ENCODE peak calls at places on chromosomes 6 and 20, in seven cellular contexts. One of them, this sample, is unnamed.

GRCh38 chr6:8139451-8139850 is 37.1 kb upstream of the EEF1E1 start:
- DNase-seq in GM23248: no peak
- DNase-seq in H1: no peak
- DNase-seq in adipocyte: no peak
- DNase-seq in SJCRH30: no peak
- DNase-seq in cardiac muscle cell: no peak
- DNase-seq in HepG2: no peak
- DNase-seq in this sample: no peak

GRCh38 chr6:155291291-155291690 is 23.0 kb downstream of the TFB1M start:
- DNase-seq in GM23248: no peak
- DNase-seq in HepG2: no peak
- DNase-seq in SJCRH30: no peak
- DNase-seq in H1: no peak
- DNase-seq in cardiac muscle cell: no peak
- DNase-seq in adipocyte: no peak
- DNase-seq in this sample: no peak

GRCh38 chr20:57868310-57868709 is 158.5 kb upstream of the PMEPA1 start:
- DNase-seq in H1: no peak
- DNase-seq in cardiac muscle cell: no peak
- DNase-seq in adipocyte: no peak
- DNase-seq in GM23248: no peak
- DNase-seq in HepG2: no peak
- DNase-seq in SJCRH30: no peak
- DNase-seq in this sample: no peak

GRCh38 chr6:36929607-36930006 is 24.9 kb upstream of the PI16 start:
- DNase-seq in adipocyte: peak; percentile 87
- DNase-seq in H1: no peak
- DNase-seq in HepG2: no peak
- DNase-seq in GM23248: peak; percentile 81
- DNase-seq in cardiac muscle cell: no peak
- DNase-seq in SJCRH30: peak; percentile 39
- DNase-seq in this sample: no peak

GRCh38 chr20:4666001-4666470 is 55.7 kb upstream of the PRND start:
- DNase-seq in cardiac muscle cell: no peak
- DNase-seq in HepG2: no peak
- DNase-seq in H1: no peak
- DNase-seq in SJCRH30: no peak
- DNase-seq in GM23248: peak; percentile 90
- DNase-seq in adipocyte: peak; percentile 74
- DNase-seq in this sample: no peak

GRCh38 chr20:46573234-46573633 is 22.8 kb upstream of the OCSTAMP start:
- DNase-seq in H1: no peak
- DNase-seq in SJCRH30: no peak
- DNase-seq in adipocyte: no peak
- DNase-seq in HepG2: no peak
- DNase-seq in cardiac muscle cell: no peak
- DNase-seq in GM23248: no peak
- DNase-seq in this sample: no peak

GRCh38 chr6:88135578-88136114 is 30.5 kb downstream of the CNR1 start:
- DNase-seq in SJCRH30: no peak
- DNase-seq in HepG2: no peak
- DNase-seq in adipocyte: no peak
- DNase-seq in GM23248: no peak
- DNase-seq in cardiac muscle cell: no peak
- DNase-seq in H1: no peak
- DNase-seq in this sample: peak; percentile 23

GRCh38 chr6:73032586-73032985 is 192.7 kb downstream of the KHDC1L start:
- DNase-seq in H1: no peak
- DNase-seq in adipocyte: peak; percentile 27
- DNase-seq in GM23248: peak; percentile 74
- DNase-seq in SJCRH30: no peak
- DNase-seq in HepG2: no peak
- DNase-seq in cardiac muscle cell: no peak
- DNase-seq in this sample: no peak

GRCh38 chr6:136501514-136501913 is 48.7 kb downstream of the MAP7 start:
- DNase-seq in GM23248: no peak
- DNase-seq in H1: no peak
- DNase-seq in cardiac muscle cell: no peak
- DNase-seq in adipocyte: no peak
- DNase-seq in SJCRH30: no peak
- DNase-seq in HepG2: no peak
- DNase-seq in this sample: no peak

GRCh38 chr6:226516-227073 is 65.7 kb upstream of the DUSP22 start:
- DNase-seq in H1: no peak
- DNase-seq in HepG2: no peak
- DNase-seq in GM23248: no peak
- DNase-seq in cardiac muscle cell: no peak
- DNase-seq in adipocyte: no peak
- DNase-seq in SJCRH30: no peak
- DNase-seq in this sample: no peak

GRCh38 chr6:25009351-25009750 is 73.6 kb upstream of the RIPOR2 start:
- DNase-seq in GM23248: no peak
- DNase-seq in H1: no peak
- DNase-seq in adipocyte: no peak
- DNase-seq in HepG2: no peak
- DNase-seq in SJCRH30: no peak
- DNase-seq in cardiac muscle cell: no peak
- DNase-seq in this sample: no peak

GRCh38 chr6:170007468-170008240 is 256.2 kb downstream of the ERMARD start:
- DNase-seq in cardiac muscle cell: peak; percentile 5
- DNase-seq in H1: no peak
- DNase-seq in GM23248: no peak
- DNase-seq in adipocyte: no peak
- DNase-seq in HepG2: no peak
- DNase-seq in SJCRH30: no peak
- DNase-seq in this sample: peak; percentile 25

GRCh38 chr6:169087436-169088046 is 166.1 kb downstream of the THBS2 start:
- DNase-seq in adipocyte: peak; percentile 41
- DNase-seq in H1: no peak
- DNase-seq in GM23248: no peak
- DNase-seq in HepG2: no peak
- DNase-seq in cardiac muscle cell: no peak
- DNase-seq in SJCRH30: peak; percentile 87
- DNase-seq in this sample: no peak

GRCh38 chr6:165883851-165884640 is 221.0 kb upstream of the PDE10A start:
- DNase-seq in GM23248: peak; percentile 73
- DNase-seq in cardiac muscle cell: no peak
- DNase-seq in H1: no peak
- DNase-seq in HepG2: no peak
- DNase-seq in SJCRH30: peak; percentile 70
- DNase-seq in adipocyte: peak; percentile 0
- DNase-seq in this sample: no peak

GRCh38 chr6:145822432-145822831 is 7.8 kb upstream of the FBXO30 start:
- DNase-seq in adipocyte: no peak
- DNase-seq in HepG2: no peak
- DNase-seq in SJCRH30: no peak
- DNase-seq in H1: no peak
- DNase-seq in GM23248: no peak
- DNase-seq in cardiac muscle cell: no peak
- DNase-seq in this sample: no peak

GRCh38 chr6:54093306-54093705 is 17.9 kb upstream of the MLIP start:
- DNase-seq in H1: no peak
- DNase-seq in adipocyte: no peak
- DNase-seq in SJCRH30: no peak
- DNase-seq in HepG2: no peak
- DNase-seq in GM23248: no peak
- DNase-seq in cardiac muscle cell: no peak
- DNase-seq in this sample: no peak

GRCh38 chr20:59182401-59183044 is 18.9 kb downstream of the ZNF831 start:
- DNase-seq in HepG2: no peak
- DNase-seq in H1: no peak
- DNase-seq in SJCRH30: no peak
- DNase-seq in adipocyte: no peak
- DNase-seq in GM23248: no peak
- DNase-seq in cardiac muscle cell: no peak
- DNase-seq in this sample: no peak
- H3K27me3 ChIP-seq in HepG2: peaks cover 41% of the 10 kb centered on the region
- H3K27me3 ChIP-seq in H1: no peaks in the 10 kb centered on the region
- H3K27me3 ChIP-seq in SJCRH30: peaks cover 11% of the 10 kb centered on the region
- H3K27me3 ChIP-seq in adipocyte: peaks cover 31% of the 10 kb centered on the region
- H3K27me3 ChIP-seq in GM23248: peaks cover 7% of the 10 kb centered on the region
- H3K27me3 ChIP-seq in cardiac muscle cell: peaks cover 2% of the 10 kb centered on the region
- H3K27me3 ChIP-seq in this sample: no peaks in the 10 kb centered on the region

GRCh38 chr6:92180090-92180489 is 1239.3 kb downstream of the EPHA7 start:
- DNase-seq in SJCRH30: peak; percentile 24
- DNase-seq in GM23248: no peak
- DNase-seq in H1: no peak
- DNase-seq in cardiac muscle cell: no peak
- DNase-seq in HepG2: no peak
- DNase-seq in adipocyte: no peak
- DNase-seq in this sample: no peak
- H3K27me3 ChIP-seq in SJCRH30: no peaks in the 10 kb centered on the region
- H3K27me3 ChIP-seq in GM23248: no peaks in the 10 kb centered on the region
- H3K27me3 ChIP-seq in H1: no peaks in the 10 kb centered on the region
- H3K27me3 ChIP-seq in cardiac muscle cell: no peaks in the 10 kb centered on the region
- H3K27me3 ChIP-seq in HepG2: no peaks in the 10 kb centered on the region
- H3K27me3 ChIP-seq in adipocyte: no peaks in the 10 kb centered on the region
- H3K27me3 ChIP-seq in this sample: no peaks in the 10 kb centered on the region

GRCh38 chr20:23606652-23607049 is 934 bp upstream of the CST9 start:
- DNase-seq in adipocyte: peak; percentile 94
- DNase-seq in HepG2: peak; percentile 77
- DNase-seq in cardiac muscle cell: peak; percentile 87
- DNase-seq in SJCRH30: peak; percentile 86
- DNase-seq in GM23248: peak; percentile 87
- DNase-seq in H1: peak; percentile 73
- DNase-seq in this sample: peak; percentile 83
- H3K27me3 ChIP-seq in adipocyte: peaks cover 20% of the 10 kb centered on the region
- H3K27me3 ChIP-seq in HepG2: peaks cover 28% of the 10 kb centered on the region
- H3K27me3 ChIP-seq in cardiac muscle cell: no peaks in the 10 kb centered on the region
- H3K27me3 ChIP-seq in SJCRH30: peaks cover 14% of the 10 kb centered on the region
- H3K27me3 ChIP-seq in GM23248: peaks cover 8% of the 10 kb centered on the region
- H3K27me3 ChIP-seq in H1: no peaks in the 10 kb centered on the region
- H3K27me3 ChIP-seq in this sample: no peaks in the 10 kb centered on the region

DNA sequence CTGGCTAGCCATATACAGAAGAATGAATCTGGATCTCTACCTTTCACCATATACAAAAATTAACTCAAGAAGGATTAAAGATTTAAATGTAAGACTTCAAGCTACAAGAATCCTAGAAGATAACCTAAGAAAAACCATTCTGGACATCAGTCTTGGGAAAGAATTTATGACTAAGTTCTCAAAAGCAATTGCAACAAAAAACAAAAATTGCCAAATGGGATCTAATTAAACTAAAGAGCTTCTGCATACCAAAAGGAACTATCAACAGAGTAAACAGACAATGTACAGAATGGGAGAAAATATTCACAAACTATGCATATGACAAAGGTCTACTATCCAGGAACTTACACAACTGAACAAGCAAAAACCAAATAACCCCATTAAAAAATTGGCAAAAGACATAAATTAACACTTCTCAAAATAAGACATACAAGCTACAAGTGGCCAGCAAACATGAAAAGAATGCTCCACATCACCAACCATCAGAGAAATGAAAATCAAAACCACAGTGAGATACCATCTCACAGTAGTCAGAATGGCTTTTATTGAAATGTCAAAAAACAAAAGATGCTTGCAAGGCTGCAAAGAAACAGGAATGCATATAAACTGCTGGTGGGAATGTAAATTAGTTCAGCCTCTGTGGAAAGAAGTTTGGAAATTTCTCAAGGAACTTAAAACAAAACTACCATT is 66.8 kb upstream of the RSPO3 start:
- DNase-seq in H1: no peak
- DNase-seq in cardiac muscle cell: no peak
- DNase-seq in HepG2: no peak
- DNase-seq in GM23248: peak; percentile 61
- DNase-seq in adipocyte: peak; percentile 57
- DNase-seq in SJCRH30: no peak
- DNase-seq in this sample: no peak
- H3K27me3 ChIP-seq in H1: no peaks in the 10 kb centered on the region
- H3K27me3 ChIP-seq in cardiac muscle cell: no peaks in the 10 kb centered on the region
- H3K27me3 ChIP-seq in HepG2: no peaks in the 10 kb centered on the region
- H3K27me3 ChIP-seq in GM23248: no peaks in the 10 kb centered on the region
- H3K27me3 ChIP-seq in adipocyte: no peaks in the 10 kb centered on the region
- H3K27me3 ChIP-seq in SJCRH30: no peaks in the 10 kb centered on the region
- H3K27me3 ChIP-seq in this sample: no peaks in the 10 kb centered on the region

GRCh38 chr20:5913166-5913565 is 37.2 kb downstream of the TRMT6 start:
- DNase-seq in cardiac muscle cell: no peak
- DNase-seq in adipocyte: no peak
- DNase-seq in HepG2: no peak
- DNase-seq in SJCRH30: no peak
- DNase-seq in H1: no peak
- DNase-seq in GM23248: no peak
- DNase-seq in this sample: no peak
- H3K27me3 ChIP-seq in cardiac muscle cell: peaks cover 15% of the 10 kb centered on the region
- H3K27me3 ChIP-seq in adipocyte: peaks cover 22% of the 10 kb centered on the region
- H3K27me3 ChIP-seq in HepG2: peaks cover 3% of the 10 kb centered on the region
- H3K27me3 ChIP-seq in SJCRH30: peaks cover 3% of the 10 kb centered on the region
- H3K27me3 ChIP-seq in H1: no peaks in the 10 kb centered on the region
- H3K27me3 ChIP-seq in GM23248: peaks cover 19% of the 10 kb centered on the region
- H3K27me3 ChIP-seq in this sample: no peaks in the 10 kb centered on the region

DNA sequence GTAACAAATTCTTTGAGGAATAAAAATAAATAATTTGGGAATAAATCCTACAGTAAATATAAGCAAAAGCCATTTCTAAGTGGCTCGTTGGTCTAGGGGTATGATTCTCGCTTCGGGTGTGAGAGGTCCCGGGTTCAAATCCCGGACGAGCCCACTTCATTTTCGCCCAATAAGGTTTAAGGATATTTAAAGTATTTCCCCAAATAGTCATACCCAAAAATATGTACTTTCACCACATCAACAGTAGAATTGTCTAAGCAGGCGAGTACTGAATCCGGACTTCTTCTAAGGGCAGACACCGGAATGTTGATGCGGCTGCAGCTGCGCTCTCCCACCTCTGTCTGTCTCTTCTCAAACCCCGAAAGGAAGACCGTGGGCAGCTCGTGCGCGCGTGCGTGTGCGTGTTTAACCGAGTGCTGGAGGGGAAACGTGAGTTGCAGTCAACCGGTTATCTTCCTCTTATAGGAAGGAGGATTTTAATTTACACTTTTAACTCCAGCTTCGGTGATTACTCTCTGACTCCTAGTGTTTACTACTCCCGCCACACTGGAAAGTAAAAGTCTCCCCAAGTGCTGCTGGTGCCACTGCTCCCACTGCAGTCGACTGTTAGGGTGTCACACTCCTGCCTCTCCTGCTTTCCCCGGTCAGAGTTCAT is 155.7 kb upstream of the PRSS16 start:
- DNase-seq in adipocyte: peak; percentile 84
- DNase-seq in cardiac muscle cell: peak; percentile 49
- DNase-seq in H1: peak; percentile 38
- DNase-seq in GM23248: peak; percentile 92
- DNase-seq in HepG2: peak; percentile 66
- DNase-seq in SJCRH30: peak; percentile 84
- DNase-seq in this sample: no peak
- H3K27me3 ChIP-seq in adipocyte: no peaks in the 10 kb centered on the region
- H3K27me3 ChIP-seq in cardiac muscle cell: peaks cover 32% of the 10 kb centered on the region
- H3K27me3 ChIP-seq in H1: no peaks in the 10 kb centered on the region
- H3K27me3 ChIP-seq in GM23248: no peaks in the 10 kb centered on the region
- H3K27me3 ChIP-seq in HepG2: peaks cover 14% of the 10 kb centered on the region
- H3K27me3 ChIP-seq in SJCRH30: no peaks in the 10 kb centered on the region
- H3K27me3 ChIP-seq in this sample: peaks cover 93% of the 10 kb centered on the region